ENCODE peak calls at places on chromosomes 16 and 17, in nine cellular contexts. O, Y, P, S, G, M, D, Q and E are unnamed samples.

GRCh38 chr16:13351651-13352217 is 450.3 kb downstream of the SHISA9 start:
- DNase-seq in S (no peak), G (no peak), Q (no peak), D (no peak), P (no peak), O (no peak), Y (no peak), M (no peak), E (no peak)

GRCh38 chr17:12521416-12521815 is 144.3 kb upstream of the MYOCD start:
- DNase-seq in M (no peak), Y (no peak), P (no peak), O (no peak), D (no peak), S (no peak), Q (no peak), G (no peak), E (no peak)

GRCh38 chr16:24645739-24646645 is 83.5 kb upstream of the TNRC6A start:
- DNase-seq in P (no peak), M (no peak), Q (no peak), Y (no peak), D (peak), O (peak), S (no peak), G (peak), E (no peak)

GRCh38 chr17:19830061-19830460 is 37.7 kb downstream of the ULK2 start:
- DNase-seq in Q (no peak), S (no peak), Y (no peak), D (no peak), G (no peak), O (no peak), M (no peak), P (no peak), E (no peak)

GRCh38 chr16:634051-634670 is 1.9 kb downstream of the METTL26 start:
- DNase-seq in P (no peak), G (peak), O (no peak), S (no peak), Q (no peak), D (no peak), M (no peak), Y (no peak), E (no peak)

GRCh38 chr16:88461291-88462269 is 8.5 kb downstream of the ZFPM1 start:
- DNase-seq in Q (peak), G (peak), P (no peak), Y (no peak), O (no peak), S (no peak), D (no peak), M (no peak), E (no peak)

GRCh38 chr16:69890114-69890890 is 60.8 kb upstream of the CLEC18A start:
- DNase-seq in M (no peak), Y (peak), G (peak), Q (peak), O (peak), S (no peak), P (no peak), D (peak), E (peak)

GRCh38 chr17:35875439-35876139 is 4.6 kb downstream of the CCL5 start:
- DNase-seq in O (no peak), Y (no peak), S (no peak), Q (no peak), P (no peak), G (peak), D (no peak), M (no peak), E (no peak)

GRCh38 chr16:53911506-53911905 is 207.6 kb downstream of the FTO start:
- DNase-seq in G (no peak), P (no peak), D (peak), Q (no peak), O (no peak), Y (no peak), S (no peak), M (no peak), E (no peak)

GRCh38 chr17:34503804-34504203 is 75.6 kb upstream of the TMEM132E start:
- DNase-seq in D (no peak), P (peak), O (no peak), M (no peak), S (no peak), G (peak), Y (no peak), Q (no peak), E (no peak)

GRCh38 chr17:64781394-64781793 is 119.3 kb upstream of the SMURF2 start:
- DNase-seq in G (peak), Q (peak), D (no peak), P (peak), M (no peak), Y (no peak), S (peak), O (peak), E (peak)

GRCh38 chr16:69286941-69287713 is 24.0 kb upstream of the VPS4A start:
- DNase-seq in D (peak), S (peak), Q (no peak), P (peak), O (peak), G (peak), Y (peak), M (peak), E (peak)

GRCh38 chr16:17177242-17177967 is 293.4 kb downstream of the XYLT1 start:
- DNase-seq in Q (no peak), Y (no peak), S (no peak), O (no peak), P (no peak), G (no peak), M (no peak), D (peak), E (no peak)

GRCh38 chr16:67185003-67185865 is 1.5 kb upstream of the MATCAP1 start:
- DNase-seq in P (peak), Y (peak), S (peak), M (peak), O (peak), G (peak), D (peak), Q (peak), E (peak)

GRCh38 chr17:9151091-9151490 is 129.8 kb downstream of the NTN1 start:
- DNase-seq in Q (no peak), P (no peak), M (no peak), Y (no peak), D (no peak), G (no peak), S (no peak), O (no peak), E (no peak)

GRCh38 chr16:86819523-86819887 is 241.2 kb downstream of the FOXL1 start:
- DNase-seq in D (no peak), S (no peak), O (peak), M (no peak), Y (no peak), Q (no peak), G (no peak), P (no peak), E (no peak)

GRCh38 chr16:89237733-89238132 is 20.2 kb downstream of the ZNF778 start:
- DNase-seq in G (no peak), S (no peak), D (no peak), Y (no peak), Q (no peak), M (no peak), P (no peak), O (no peak), E (no peak)

GRCh38 chr17:39123627-39124026 is 27.8 kb downstream of the PLXDC1 start:
- DNase-seq in Y (no peak), M (no peak), O (no peak), S (no peak), P (no peak), D (no peak), G (no peak), Q (no peak), E (peak)

GRCh38 chr17:2172447-2172938 is 117.6 kb downstream of the HIC1 start:
- DNase-seq in O (no peak), S (no peak), D (peak), P (no peak), Y (no peak), Q (no peak), G (peak), M (no peak), E (no peak)

GRCh38 chr17:63136381-63137012 is 170.5 kb downstream of the TANC2 start:
- DNase-seq in G (no peak), P (no peak), O (no peak), S (no peak), D (no peak), Q (no peak), M (no peak), Y (no peak), E (no peak)

GRCh38 chr17:63132509-63132911 is 166.5 kb downstream of the TANC2 start:
- DNase-seq in Y (no peak), Q (no peak), M (no peak), S (no peak), O (no peak), D (no peak), P (no peak), G (no peak), E (no peak)

GRCh38 chr17:63134867-63135266 is 168.8 kb downstream of the TANC2 start:
- DNase-seq in Q (no peak), G (no peak), S (no peak), M (no peak), O (no peak), Y (no peak), P (no peak), D (no peak), E (no peak)

GRCh38 chr17:63137163-63137562 is 171.1 kb downstream of the TANC2 start:
- DNase-seq in M (no peak), S (no peak), D (no peak), O (no peak), Q (no peak), P (no peak), Y (no peak), G (no peak), E (no peak)

DNA sequence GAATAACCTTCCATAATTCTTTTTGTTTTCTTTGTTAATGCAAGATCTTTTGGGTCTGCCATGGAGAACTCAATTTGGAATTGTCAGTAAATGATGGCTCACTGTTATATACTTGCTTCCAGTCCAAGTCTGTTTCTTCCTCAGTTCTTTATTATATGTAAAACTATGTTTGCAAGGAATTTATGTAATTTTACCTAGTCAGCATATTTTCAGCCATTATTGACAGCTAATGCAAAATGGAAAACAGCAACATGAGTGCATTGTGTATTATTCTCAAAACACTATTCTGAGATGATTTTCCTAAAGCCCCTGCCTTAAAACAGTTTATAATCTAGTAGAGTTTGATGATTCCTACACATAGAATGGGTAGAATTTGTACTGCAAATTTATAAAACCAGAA is 167.5 kb downstream of the TANC2 start:
- DNase-seq in O (no peak), Q (no peak), G (no peak), P (no peak), Y (no peak), D (no peak), M (no peak), S (no peak), E (no peak)
- H3K4me3 ChIP-seq in O (no peak), Q (no peak), G (no peak), P (no peak), Y (no peak), D (no peak), M (no peak), S (no peak), E (no peak)

GRCh38 chr16:79278506-79278905 is 322.0 kb downstream of the MAF start:
- DNase-seq in Q (no peak), Y (no peak), G (no peak), M (no peak), D (no peak), O (no peak), P (no peak), S (peak), E (no peak)
- H3K4me3 ChIP-seq in Q (no peak), Y (no peak), G (no peak), M (no peak), D (no peak), O (no peak), P (no peak), S (no peak), E (no peak)

DNA sequence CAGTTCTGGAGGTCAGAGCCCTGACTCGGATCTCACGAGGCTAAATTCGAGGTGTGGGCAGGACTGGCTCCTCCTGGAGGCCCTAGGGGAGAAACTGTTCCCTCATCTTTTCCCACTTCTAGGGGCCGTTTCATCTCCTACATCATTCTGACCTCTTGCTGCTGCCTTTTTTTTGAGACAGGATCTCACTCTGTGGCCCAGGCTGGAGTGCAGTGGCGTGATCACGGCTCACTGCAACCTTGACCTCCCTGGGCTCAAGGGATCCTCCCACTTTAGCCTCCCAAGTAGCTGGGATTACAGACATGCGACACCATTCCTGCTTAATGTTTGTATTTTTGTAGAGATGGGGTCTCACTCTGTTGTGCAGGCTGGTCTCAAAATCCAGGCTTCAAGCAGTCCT is 244.1 kb upstream of the GSE1 start:
- DNase-seq in D (no peak), Q (no peak), M (no peak), Y (no peak), G (no peak), O (no peak), S (no peak), P (no peak), E (no peak)
- H3K4me3 ChIP-seq in D (no peak), Q (no peak), M (no peak), Y (no peak), G (no peak), O (no peak), S (no peak), P (no peak), E (no peak)

DNA sequence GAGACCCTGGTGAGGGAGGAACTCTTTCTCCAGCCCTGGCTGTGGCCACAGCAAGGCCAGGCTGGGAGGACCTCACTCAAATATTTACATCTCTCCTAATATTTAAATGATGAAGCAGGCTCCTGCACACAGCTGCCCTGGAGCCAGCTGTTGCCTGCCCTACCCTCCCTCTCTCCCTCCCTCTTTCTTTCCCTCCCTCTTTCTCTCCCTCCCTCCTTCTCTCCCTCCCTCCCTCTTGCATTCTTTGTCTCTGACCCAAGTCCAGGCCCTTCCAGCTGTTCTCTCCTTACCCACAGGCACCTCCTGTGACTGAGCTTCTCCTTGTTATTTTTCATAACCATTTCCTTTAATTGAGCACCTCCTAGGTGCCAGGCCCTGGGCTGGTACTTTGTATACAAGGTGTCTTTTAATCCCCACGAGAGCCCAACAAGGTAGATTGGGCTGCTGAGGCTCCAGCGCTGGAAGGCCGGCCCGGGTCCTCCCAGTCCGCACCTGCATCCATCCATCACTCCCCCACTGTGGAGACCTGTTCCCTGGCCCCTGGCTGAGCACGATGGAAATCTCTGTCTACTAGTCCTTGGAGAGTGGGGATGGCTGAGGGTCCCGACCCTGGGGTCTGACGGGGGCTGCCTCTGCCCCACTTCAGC is 242.3 kb downstream of the SEC14L1 start:
- DNase-seq in S (peak), Q (no peak), M (no peak), P (no peak), G (no peak), Y (no peak), D (peak), O (no peak), E (no peak)
- H3K4me3 ChIP-seq in S (peak), Q (no peak), M (peak), P (no peak), G (no peak), Y (no peak), D (no peak), O (no peak), E (no peak)

GRCh38 chr17:511833-512251 is 159.2 kb upstream of the RPH3AL start:
- DNase-seq in S (no peak), P (no peak), Q (no peak), O (no peak), M (no peak), D (peak), Y (no peak), G (no peak), E (no peak)
- H3K4me3 ChIP-seq in S (no peak), P (no peak), Q (no peak), O (no peak), M (no peak), D (peak), Y (no peak), G (no peak), E (peak)

GRCh38 chr17:42561908-42562844 is at the start of gene COASY:
- DNase-seq in M (peak), G (peak), D (peak), S (peak), Q (peak), P (peak), O (peak), Y (peak), E (peak)

GRCh38 chr17:42563950-42564349 is 2.0 kb downstream of the COASY start:
- DNase-seq in M (no peak), O (no peak), Q (no peak), Y (no peak), S (no peak), D (no peak), G (no peak), P (no peak), E (no peak)

GRCh38 chr17:42564815-42565522 is 1.9 kb upstream of the MLX start:
- DNase-seq in Y (no peak), O (no peak), G (no peak), M (no peak), S (no peak), Q (no peak), P (no peak), D (no peak), E (no peak)

GRCh38 chr17:42563543-42563942 is 1.6 kb downstream of the COASY start:
- DNase-seq in Y (no peak), M (no peak), D (no peak), Q (peak), S (no peak), G (peak), O (no peak), P (no peak), E (no peak)

GRCh38 chr17:42562845-42563509 is 1.0 kb downstream of the COASY start:
- DNase-seq in Q (no peak), O (no peak), S (peak), D (peak), M (no peak), Y (no peak), P (peak), G (peak), E (peak)
- H3K4me3 ChIP-seq in Q (peak), O (peak), S (peak), D (peak), M (peak), Y (peak), P (peak), G (no peak), E (peak)